ENCODE peak calls at places on chromosomes 12 and 14, in seven cellular contexts. One of them, this sample, is unnamed.
A peak's percentile ranks its signal among the peaks of the same experiment; 100 is the strongest.

GRCh38 chr12:15227004-15227679 is 5.9 kb upstream of the RERG start:
- DNase-seq in HepG2: peak; percentile 42
- DNase-seq in HCT116: peak; percentile 42
- DNase-seq in GM12878: no peak
- DNase-seq in H1: no peak
- DNase-seq in K562: peak; percentile 10
- DNase-seq in SK-N-SH: peak; percentile 26
- DNase-seq in this sample: peak; percentile 85

GRCh38 chr14:50917449-50917848 is 26.8 kb downstream of the PYGL start:
- DNase-seq in GM12878: no peak
- DNase-seq in K562: no peak
- DNase-seq in H1: no peak
- DNase-seq in SK-N-SH: no peak
- DNase-seq in HepG2: no peak
- DNase-seq in HCT116: no peak
- DNase-seq in this sample: no peak

GRCh38 chr12:90628213-90628612 is 326.8 kb downstream of the CCER1 start:
- DNase-seq in HCT116: no peak
- DNase-seq in SK-N-SH: no peak
- DNase-seq in K562: no peak
- DNase-seq in H1: no peak
- DNase-seq in HepG2: no peak
- DNase-seq in GM12878: no peak
- DNase-seq in this sample: no peak

GRCh38 chr14:82855912-82856381 is 1322.3 kb upstream of the SEL1L start:
- DNase-seq in K562: no peak
- DNase-seq in H1: no peak
- DNase-seq in GM12878: no peak
- DNase-seq in SK-N-SH: peak; percentile 1
- DNase-seq in HCT116: no peak
- DNase-seq in HepG2: no peak
- DNase-seq in this sample: no peak

GRCh38 chr12:1022032-1022970 is 31.3 kb downstream of the ERC1 start:
- DNase-seq in K562: no peak
- DNase-seq in HCT116: no peak
- DNase-seq in SK-N-SH: no peak
- DNase-seq in H1: no peak
- DNase-seq in HepG2: no peak
- DNase-seq in GM12878: no peak
- DNase-seq in this sample: no peak

GRCh38 chr12:91127751-91128150 is 16.5 kb upstream of the LUM start:
- DNase-seq in HCT116: no peak
- DNase-seq in HepG2: peak; percentile 41
- DNase-seq in SK-N-SH: no peak
- DNase-seq in GM12878: no peak
- DNase-seq in H1: no peak
- DNase-seq in K562: no peak
- DNase-seq in this sample: no peak

GRCh38 chr12:52061470-52062166 is 8.2 kb upstream of the ATG101 start:
- DNase-seq in HepG2: peak; percentile 91
- DNase-seq in HCT116: no peak
- DNase-seq in K562: no peak
- DNase-seq in SK-N-SH: no peak
- DNase-seq in GM12878: no peak
- DNase-seq in H1: no peak
- DNase-seq in this sample: no peak

GRCh38 chr14:78448483-78449094 is 278.4 kb downstream of the NRXN3 start:
- DNase-seq in HCT116: peak; percentile 15
- DNase-seq in H1: peak; percentile 34
- DNase-seq in K562: peak; percentile 69
- DNase-seq in GM12878: peak; percentile 45
- DNase-seq in SK-N-SH: peak; percentile 61
- DNase-seq in HepG2: peak; percentile 15
- DNase-seq in this sample: peak; percentile 31

DNA sequence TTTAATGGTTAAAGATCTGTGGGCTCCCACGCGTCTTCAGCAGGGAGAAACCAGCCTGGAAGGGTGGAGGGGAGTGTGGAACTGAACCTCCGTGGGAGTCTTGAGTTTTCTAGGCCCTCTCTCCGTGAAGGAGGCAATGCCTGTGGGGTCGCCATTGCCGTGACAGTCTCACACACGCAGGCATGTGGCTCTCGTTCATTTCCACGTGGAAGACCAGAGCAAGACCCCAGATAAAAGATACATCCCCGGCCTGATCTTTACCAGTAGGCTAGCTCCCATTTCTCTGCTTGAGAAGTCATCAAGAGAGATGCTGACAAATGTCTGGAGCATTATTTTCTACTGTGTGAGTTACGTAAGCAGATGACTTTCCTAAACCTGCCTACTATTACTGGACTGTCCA is 491.7 kb upstream of the LMO3 start:
- DNase-seq in SK-N-SH: no peak
- DNase-seq in HepG2: no peak
- DNase-seq in GM12878: no peak
- DNase-seq in K562: peak; percentile 4
- DNase-seq in HCT116: no peak
- DNase-seq in H1: no peak
- DNase-seq in this sample: no peak
- TF ChIP-seq JUND in SK-N-SH: no peak
- TF ChIP-seq JUND in HepG2: no peak
- TF ChIP-seq JUND in GM12878: no peak
- TF ChIP-seq JUND in K562: no peak
- TF ChIP-seq JUND in HCT116: no peak
- TF ChIP-seq JUND in H1: no peak
- TF ChIP-seq JUND in this sample: no peak

GRCh38 chr12:64655141-64655540 is 44.8 kb downstream of the RASSF3 start:
- DNase-seq in H1: no peak
- DNase-seq in GM12878: no peak
- DNase-seq in HepG2: peak; percentile 85
- DNase-seq in SK-N-SH: no peak
- DNase-seq in K562: no peak
- DNase-seq in HCT116: no peak
- DNase-seq in this sample: no peak

GRCh38 chr12:64650762-64651161 is 40.5 kb downstream of the RASSF3 start:
- DNase-seq in H1: no peak
- DNase-seq in SK-N-SH: no peak
- DNase-seq in HepG2: no peak
- DNase-seq in HCT116: no peak
- DNase-seq in K562: no peak
- DNase-seq in GM12878: no peak
- DNase-seq in this sample: no peak

GRCh38 chr12:64656429-64656828 is 46.1 kb downstream of the RASSF3 start:
- DNase-seq in HCT116: no peak
- DNase-seq in SK-N-SH: no peak
- DNase-seq in GM12878: no peak
- DNase-seq in K562: no peak
- DNase-seq in H1: no peak
- DNase-seq in HepG2: peak; percentile 90
- DNase-seq in this sample: no peak

GRCh38 chr12:64653123-64653522 is 42.8 kb downstream of the RASSF3 start:
- DNase-seq in HepG2: no peak
- DNase-seq in SK-N-SH: no peak
- DNase-seq in HCT116: no peak
- DNase-seq in GM12878: no peak
- DNase-seq in H1: no peak
- DNase-seq in K562: no peak
- DNase-seq in this sample: no peak

GRCh38 chr12:64652346-64652745 is 42.1 kb downstream of the RASSF3 start:
- DNase-seq in GM12878: no peak
- DNase-seq in HCT116: no peak
- DNase-seq in K562: no peak
- DNase-seq in SK-N-SH: peak; percentile 39
- DNase-seq in H1: no peak
- DNase-seq in HepG2: no peak
- DNase-seq in this sample: no peak
- TF ChIP-seq JUND in GM12878: no peak
- TF ChIP-seq JUND in HCT116: no peak
- TF ChIP-seq JUND in K562: no peak
- TF ChIP-seq JUND in SK-N-SH: no peak
- TF ChIP-seq JUND in H1: no peak
- TF ChIP-seq JUND in HepG2: no peak
- TF ChIP-seq JUND in this sample: no peak

GRCh38 chr14:75176142-75176820 is at the start of gene TMED10:
- DNase-seq in HCT116: peak; percentile 78
- DNase-seq in K562: peak; percentile 77
- DNase-seq in HepG2: peak; percentile 81
- DNase-seq in SK-N-SH: peak; percentile 92
- DNase-seq in H1: peak; percentile 47
- DNase-seq in GM12878: no peak
- DNase-seq in this sample: peak; percentile 95
- TF ChIP-seq JUND in HCT116: no peak
- TF ChIP-seq JUND in K562: no peak
- TF ChIP-seq JUND in HepG2: peak; percentile 4
- TF ChIP-seq JUND in SK-N-SH: no peak
- TF ChIP-seq JUND in H1: no peak
- TF ChIP-seq JUND in GM12878: no peak
- TF ChIP-seq JUND in this sample: no peak

GRCh38 chr12:101040936-101041335 is 169.1 kb downstream of the SLC5A8 start:
- DNase-seq in GM12878: no peak
- DNase-seq in HepG2: no peak
- DNase-seq in H1: no peak
- DNase-seq in HCT116: no peak
- DNase-seq in K562: no peak
- DNase-seq in SK-N-SH: no peak
- DNase-seq in this sample: no peak

GRCh38 chr12:101042211-101042610 is 167.8 kb downstream of the SLC5A8 start:
- DNase-seq in HepG2: peak; percentile 23
- DNase-seq in H1: no peak
- DNase-seq in GM12878: no peak
- DNase-seq in HCT116: no peak
- DNase-seq in SK-N-SH: no peak
- DNase-seq in K562: no peak
- DNase-seq in this sample: no peak

GRCh38 chr12:101044512-101045074 is 165.4 kb downstream of the SLC5A8 start:
- DNase-seq in K562: no peak
- DNase-seq in HepG2: no peak
- DNase-seq in SK-N-SH: no peak
- DNase-seq in HCT116: no peak
- DNase-seq in GM12878: no peak
- DNase-seq in H1: no peak
- DNase-seq in this sample: no peak

GRCh38 chr12:101047652-101048051 is 162.4 kb downstream of the SLC5A8 start:
- DNase-seq in H1: no peak
- DNase-seq in K562: no peak
- DNase-seq in HepG2: no peak
- DNase-seq in GM12878: no peak
- DNase-seq in SK-N-SH: no peak
- DNase-seq in HCT116: no peak
- DNase-seq in this sample: no peak

DNA sequence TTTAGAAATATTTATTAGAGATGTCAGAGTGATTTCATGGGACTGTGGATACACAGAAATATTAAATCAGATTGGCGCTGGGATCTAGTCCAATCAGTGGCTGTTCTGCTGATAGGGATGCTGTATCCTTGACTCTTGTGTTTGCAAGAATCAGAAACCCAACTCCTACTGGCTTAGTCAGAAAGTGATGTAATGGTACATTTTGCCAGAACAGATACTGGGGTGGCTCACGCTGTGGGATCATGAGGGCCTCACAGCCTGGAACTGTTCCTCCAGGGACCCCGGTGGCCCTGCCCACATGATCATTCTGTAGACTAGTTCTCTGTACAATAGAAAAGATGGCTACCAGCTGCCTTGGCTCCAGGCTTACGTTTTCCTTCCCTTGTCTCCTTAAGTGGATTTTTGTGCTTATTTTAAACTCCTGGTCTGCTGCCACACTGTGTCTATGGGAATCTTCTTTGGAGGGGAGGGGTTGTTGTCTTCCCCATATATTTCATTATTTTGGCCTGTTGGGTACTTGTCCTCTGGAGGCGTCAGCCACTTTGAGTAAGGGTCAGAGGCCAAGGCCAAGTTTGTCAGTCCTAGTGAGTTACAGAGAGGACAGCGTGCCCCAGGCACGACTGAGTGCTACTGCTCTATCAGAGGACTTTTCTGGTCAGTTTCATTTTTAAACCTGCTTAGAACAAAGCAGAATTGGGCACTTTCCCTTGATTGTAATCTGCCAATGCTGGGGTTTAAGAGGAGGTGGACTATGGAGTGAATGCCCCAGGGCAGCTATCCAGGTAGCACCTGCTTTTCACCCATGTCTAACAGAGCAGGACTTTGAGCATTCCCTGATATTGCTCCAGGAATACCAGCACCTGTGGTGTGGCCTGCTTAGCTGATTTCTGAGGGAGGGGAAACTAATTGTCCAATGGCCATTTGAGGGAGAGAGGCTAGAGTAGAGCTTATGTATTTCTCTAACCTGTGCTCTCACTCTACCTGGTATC is 164.3 kb downstream of the SLC5A8 start:
- DNase-seq in GM12878: no peak
- DNase-seq in HepG2: no peak
- DNase-seq in K562: no peak
- DNase-seq in H1: no peak
- DNase-seq in SK-N-SH: no peak
- DNase-seq in HCT116: no peak
- DNase-seq in this sample: no peak
- TF ChIP-seq JUND in GM12878: no peak
- TF ChIP-seq JUND in HepG2: no peak
- TF ChIP-seq JUND in K562: no peak
- TF ChIP-seq JUND in H1: no peak
- TF ChIP-seq JUND in SK-N-SH: no peak
- TF ChIP-seq JUND in HCT116: no peak
- TF ChIP-seq JUND in this sample: no peak

GRCh38 chr12:120148011-120148410 is 31.5 kb upstream of the RAB35 start:
- DNase-seq in H1: no peak
- DNase-seq in HCT116: no peak
- DNase-seq in SK-N-SH: no peak
- DNase-seq in HepG2: no peak
- DNase-seq in K562: no peak
- DNase-seq in GM12878: no peak
- DNase-seq in this sample: no peak

GRCh38 chr12:120141336-120141735 is 24.8 kb upstream of the RAB35 start:
- DNase-seq in H1: no peak
- DNase-seq in HCT116: no peak
- DNase-seq in GM12878: no peak
- DNase-seq in SK-N-SH: no peak
- DNase-seq in HepG2: no peak
- DNase-seq in K562: no peak
- DNase-seq in this sample: no peak

GRCh38 chr12:120144215-120144614 is 27.7 kb upstream of the RAB35 start:
- DNase-seq in K562: no peak
- DNase-seq in GM12878: no peak
- DNase-seq in SK-N-SH: no peak
- DNase-seq in H1: no peak
- DNase-seq in HCT116: no peak
- DNase-seq in HepG2: no peak
- DNase-seq in this sample: no peak

GRCh38 chr12:120142231-120142877 is 25.8 kb upstream of the RAB35 start:
- DNase-seq in K562: no peak
- DNase-seq in SK-N-SH: no peak
- DNase-seq in HepG2: no peak
- DNase-seq in GM12878: no peak
- DNase-seq in HCT116: no peak
- DNase-seq in H1: no peak
- DNase-seq in this sample: no peak

GRCh38 chr12:120145164-120145563 is 28.6 kb upstream of the RAB35 start:
- DNase-seq in GM12878: no peak
- DNase-seq in H1: no peak
- DNase-seq in K562: no peak
- DNase-seq in SK-N-SH: no peak
- DNase-seq in HCT116: no peak
- DNase-seq in HepG2: no peak
- DNase-seq in this sample: no peak
- TF ChIP-seq JUND in GM12878: no peak
- TF ChIP-seq JUND in H1: no peak
- TF ChIP-seq JUND in K562: no peak
- TF ChIP-seq JUND in SK-N-SH: no peak
- TF ChIP-seq JUND in HCT116: no peak
- TF ChIP-seq JUND in HepG2: no peak
- TF ChIP-seq JUND in this sample: no peak

GRCh38 chr12:108640802-108641445 is 7.2 kb upstream of the SELPLG start:
- DNase-seq in GM12878: no peak
- DNase-seq in HepG2: no peak
- DNase-seq in SK-N-SH: peak; percentile 58
- DNase-seq in H1: no peak
- DNase-seq in HCT116: no peak
- DNase-seq in K562: peak; percentile 62
- DNase-seq in this sample: no peak
- TF ChIP-seq JUND in GM12878: no peak
- TF ChIP-seq JUND in HepG2: no peak
- TF ChIP-seq JUND in SK-N-SH: no peak
- TF ChIP-seq JUND in H1: no peak
- TF ChIP-seq JUND in HCT116: no peak
- TF ChIP-seq JUND in K562: peak; percentile 69
- TF ChIP-seq JUND in this sample: no peak

This sample was measured in T47D.